ENCODE peak calls at places on chromosomes 13 and 19, in seven cellular contexts. Z, N, G, C, P, D and I are unnamed samples.

GRCh38 chr13:77042566-77043177 is 15.7 kb upstream of the FBXL3 start:
- DNase-seq in Z (no peak), N (no peak), G (no peak), C (no peak), P (no peak), D (no peak), I (no peak)

GRCh38 chr19:49333426-49334288 is 1.5 kb upstream of the CD37 start:
- DNase-seq in Z (no peak), N (no peak), G (peak), C (no peak), P (peak), D (no peak), I (no peak)

GRCh38 chr13:92963029-92963428 is 263.6 kb upstream of the GPC6 start:
- DNase-seq in Z (no peak), N (no peak), G (no peak), C (no peak), P (no peak), D (no peak), I (no peak)

GRCh38 chr19:442085-442484 is 18.7 kb downstream of the SHC2 start:
- DNase-seq in Z (no peak), N (no peak), G (no peak), C (no peak), P (no peak), D (no peak), I (no peak)

GRCh38 chr19:35621708-35622107 is 7.1 kb upstream of the RBM42 start:
- DNase-seq in Z (no peak), N (no peak), G (no peak), C (no peak), P (no peak), D (no peak), I (no peak)

GRCh38 chr19:8456064-8456463 is 11.3 kb downstream of the HNRNPM start:
- DNase-seq in Z (no peak), N (peak), G (no peak), C (peak), P (no peak), D (no peak), I (no peak)

GRCh38 chr13:83780201-83780600 is 102.1 kb downstream of the SLITRK1 start:
- DNase-seq in Z (no peak), N (no peak), G (no peak), C (peak), P (no peak), D (peak), I (no peak)

GRCh38 chr19:47891923-47892666 is 6.0 kb upstream of the SULT2A1 start:
- DNase-seq in Z (no peak), N (peak), G (no peak), C (peak), P (no peak), D (no peak), I (no peak)

GRCh38 chr13:112113355-112113754 is 46.4 kb downstream of the SOX1 start:
- DNase-seq in Z (no peak), N (no peak), G (peak), C (no peak), P (no peak), D (no peak), I (no peak)

GRCh38 chr13:31119966-31120733 is 41.6 kb downstream of the HSPH1 start:
- DNase-seq in Z (no peak), N (no peak), G (no peak), C (peak), P (no peak), D (no peak), I (peak)

GRCh38 chr13:94956407-94957110 is 244.2 kb upstream of the SOX21 start:
- DNase-seq in Z (no peak), N (no peak), G (no peak), C (no peak), P (no peak), D (no peak), I (no peak)

GRCh38 chr19:2549701-2550191 is 73.8 kb downstream of the GADD45B start:
- DNase-seq in Z (peak), N (peak), G (peak), C (no peak), P (no peak), D (no peak), I (no peak)

GRCh38 chr13:52703482-52703881 is 36.1 kb downstream of the CNMD start:
- DNase-seq in Z (no peak), N (no peak), G (no peak), C (peak), P (no peak), D (no peak), I (no peak)

GRCh38 chr19:4456843-4457653 is 546 bp downstream of the UBXN6 start:
- DNase-seq in Z (peak), N (no peak), G (peak), C (peak), P (no peak), D (no peak), I (no peak)

GRCh38 chr19:41795031-41795461 is 1.3 kb upstream of the CEACAM3 start:
- DNase-seq in Z (no peak), N (no peak), G (peak), C (peak), P (peak), D (no peak), I (no peak)

GRCh38 chr13:35833571-35834305 is 297.4 kb downstream of the DCLK1 start:
- DNase-seq in Z (no peak), N (no peak), G (no peak), C (no peak), P (no peak), D (no peak), I (no peak)

GRCh38 chr19:1734328-1734966 is 18.9 kb upstream of the ONECUT3 start:
- DNase-seq in Z (no peak), N (no peak), G (no peak), C (no peak), P (no peak), D (no peak), I (no peak)

GRCh38 chr19:15195381-15195964 is 5.3 kb downstream of the NOTCH3 start:
- DNase-seq in Z (peak), N (no peak), G (peak), C (peak), P (no peak), D (no peak), I (no peak)

GRCh38 chr13:78603240-78603947 is at the start of gene POU4F1:
- DNase-seq in Z (no peak), N (no peak), G (peak), C (peak), P (peak), D (no peak), I (no peak)

GRCh38 chr13:112926993-112927392 is 42.0 kb upstream of the MCF2L start:
- DNase-seq in Z (no peak), N (no peak), G (no peak), C (no peak), P (no peak), D (no peak), I (no peak)

GRCh38 chr19:10863107-10863700 is 8.1 kb upstream of the CARM1 start:
- DNase-seq in Z (no peak), N (no peak), G (no peak), C (no peak), P (no peak), D (no peak), I (no peak)

GRCh38 chr19:46955114-46955812 is 64.4 kb upstream of the NPAS1 start:
- DNase-seq in Z (no peak), N (no peak), G (no peak), C (no peak), P (no peak), D (no peak), I (no peak)

GRCh38 chr19:16608290-16608704 is 19.7 kb downstream of the MED26 start:
- DNase-seq in Z (no peak), N (peak), G (peak), C (no peak), P (no peak), D (no peak), I (no peak)

GRCh38 chr13:103812966-103813365 is 746.7 kb upstream of the SLC10A2 start:
- DNase-seq in Z (no peak), N (no peak), G (no peak), C (no peak), P (no peak), D (no peak), I (no peak)

GRCh38 chr13:69108486-69108885 is 999.1 kb upstream of the ATXN8OS start:
- DNase-seq in Z (no peak), N (no peak), G (no peak), C (no peak), P (no peak), D (no peak), I (no peak)

GRCh38 chr13:107124730-107125129 is 556.8 kb upstream of the ARGLU1 start:
- DNase-seq in Z (no peak), N (no peak), G (no peak), C (no peak), P (no peak), D (no peak), I (no peak)

GRCh38 chr19:42286349-42287016 is 15.4 kb upstream of the PRR19 start:
- DNase-seq in Z (peak), N (peak), G (no peak), C (no peak), P (no peak), D (no peak), I (no peak)

GRCh38 chr19:13830761-13831481 is 35.7 kb downstream of the ZSWIM4 start:
- DNase-seq in Z (peak), N (no peak), G (no peak), C (no peak), P (no peak), D (no peak), I (no peak)

GRCh38 chr19:8302734-8303133 is 5.4 kb downstream of the CD320 start:
- DNase-seq in Z (peak), N (no peak), G (no peak), C (no peak), P (no peak), D (no peak), I (no peak)

GRCh38 chr19:18401580-18402112 is 4.2 kb upstream of the LRRC25 start:
- DNase-seq in Z (no peak), N (peak), G (peak), C (peak), P (no peak), D (no peak), I (no peak)

GRCh38 chr19:14368011-14368513 is 13.2 kb upstream of the ADGRE5 start:
- DNase-seq in Z (no peak), N (no peak), G (no peak), C (no peak), P (no peak), D (no peak), I (no peak)

GRCh38 chr13:114067381-114067885 is 65.0 kb downstream of the RASA3 start:
- DNase-seq in Z (no peak), N (no peak), G (no peak), C (no peak), P (peak), D (no peak), I (no peak)

GRCh38 chr13:101449971-101450748 is 2.3 kb upstream of the ITGBL1 start:
- DNase-seq in Z (no peak), N (no peak), G (no peak), C (no peak), P (no peak), D (peak), I (no peak)

GRCh38 chr13:28744656-28745055 is 25.9 kb upstream of the SLC46A3 start:
- DNase-seq in Z (no peak), N (no peak), G (no peak), C (no peak), P (no peak), D (no peak), I (no peak)

GRCh38 chr19:4061178-4061682 is 5.5 kb downstream of the ZBTB7A start:
- DNase-seq in Z (peak), N (peak), G (peak), C (peak), P (no peak), D (no peak), I (no peak)

GRCh38 chr19:35774274-35775045 is 904 bp upstream of the ARHGAP33 start:
- DNase-seq in Z (no peak), N (no peak), G (no peak), C (peak), P (no peak), D (no peak), I (no peak)

GRCh38 chr19:28213476-28214082 is 999.4 kb downstream of the UQCRFS1 start:
- DNase-seq in Z (no peak), N (no peak), G (no peak), C (peak), P (no peak), D (no peak), I (no peak)

GRCh38 chr19:20359933-20360720 is 193.1 kb downstream of the ZNF486 start:
- DNase-seq in Z (no peak), N (no peak), G (no peak), C (peak), P (no peak), D (no peak), I (no peak)
- H3K4me3 ChIP-seq in Z (no peak), N (no peak), G (no peak), C (no peak), P (no peak), D (no peak), I (no peak)

DNA sequence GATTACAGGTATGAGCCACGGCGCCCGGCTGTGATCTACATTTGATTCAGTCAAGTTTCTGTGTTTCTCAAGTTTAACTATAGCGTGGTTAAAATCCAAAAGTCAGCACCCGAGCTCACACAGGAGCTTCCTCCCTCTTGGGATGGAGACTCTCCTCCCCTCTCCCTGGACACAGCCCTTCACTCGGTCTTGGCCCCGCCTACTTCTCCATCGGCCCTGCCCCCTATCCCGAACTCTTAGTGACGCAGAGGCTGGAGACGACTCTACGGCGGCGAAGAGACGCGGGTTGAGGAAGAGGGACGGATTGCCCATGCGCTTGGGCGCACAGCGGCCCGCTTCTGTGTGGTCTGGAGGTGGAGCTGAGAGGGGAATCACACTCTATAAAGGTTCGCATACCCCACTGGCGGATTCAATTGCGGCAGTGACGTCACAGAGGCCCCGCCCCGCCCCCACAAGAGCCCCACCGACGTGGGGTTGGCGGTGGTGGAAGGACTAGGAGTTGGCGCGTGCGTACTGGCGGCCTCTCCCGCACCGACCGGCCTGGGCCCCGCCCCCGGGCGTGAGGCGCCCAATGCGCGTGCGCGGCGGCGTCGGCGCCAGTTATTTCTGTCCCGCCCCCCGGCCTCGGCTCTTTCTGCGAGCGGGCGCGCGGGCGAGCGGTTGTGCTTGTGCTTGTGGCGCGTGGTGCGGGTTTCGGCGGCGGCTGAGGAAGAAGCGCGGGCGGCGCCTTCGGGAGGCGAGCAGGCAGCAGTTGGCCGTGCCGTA is at the start of gene TRIM28:
- DNase-seq in Z (peak), N (peak), G (peak), C (peak), P (peak), D (peak), I (peak)
- TF ChIP-seq POLR2AphosphoS5 in Z (peak), N (peak), G (peak), C (peak), P (peak), D (peak), I (peak)

DNA sequence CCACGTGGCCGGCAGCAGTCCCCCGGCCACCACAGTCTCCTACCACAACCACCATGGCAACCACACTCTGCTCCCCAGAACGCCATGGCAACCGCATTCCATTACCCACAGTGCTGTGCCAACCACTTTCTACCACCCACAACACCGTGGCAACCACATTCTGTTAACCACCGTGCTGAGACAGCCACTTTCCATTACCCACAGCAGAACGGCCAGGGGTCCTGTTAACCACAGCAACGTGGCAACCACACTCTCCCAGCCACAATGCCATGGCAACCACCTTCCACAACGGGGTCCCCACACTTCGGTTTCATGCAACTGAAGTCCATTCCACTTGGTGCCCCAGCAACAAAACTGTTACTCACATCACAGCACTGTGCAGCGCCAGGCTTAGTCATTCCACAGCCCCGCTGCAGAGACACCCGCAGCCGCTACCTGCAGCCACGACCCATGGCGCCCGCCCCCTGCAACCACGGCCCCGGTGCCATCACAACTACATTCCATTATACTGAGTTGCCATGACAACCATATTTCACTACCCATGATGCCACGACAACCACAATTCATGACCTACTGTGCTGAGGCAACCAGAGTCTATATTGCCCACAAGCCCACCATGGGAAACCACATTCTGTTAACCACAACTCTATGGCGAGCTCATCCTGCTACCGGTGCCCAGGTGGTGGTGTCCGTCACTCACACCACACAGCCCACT is 10.0 kb downstream of the DPF1 start:
- DNase-seq in Z (no peak), N (no peak), G (no peak), C (peak), P (peak), D (no peak), I (no peak)
- H3K4me3 ChIP-seq in Z (no peak), N (no peak), G (no peak), C (no peak), P (no peak), D (no peak), I (no peak)

GRCh38 chr13:60398949-60399589 is 2.0 kb downstream of the TDRD3 start:
- DNase-seq in Z (no peak), N (no peak), G (peak), C (no peak), P (no peak), D (no peak), I (no peak)

GRCh38 chr13:60398438-60398891 is 1.4 kb downstream of the TDRD3 start:
- DNase-seq in Z (no peak), N (no peak), G (no peak), C (no peak), P (no peak), D (no peak), I (no peak)

GRCh38 chr13:60397693-60398437 is 845 bp downstream of the TDRD3 start:
- DNase-seq in Z (peak), N (peak), G (peak), C (peak), P (no peak), D (no peak), I (no peak)

GRCh38 chr13:60396783-60397692 is at the start of gene TDRD3:
- DNase-seq in Z (peak), N (peak), G (peak), C (peak), P (peak), D (peak), I (peak)

GRCh38 chr13:60396008-60396782 is 825 bp upstream of the TDRD3 start:
- DNase-seq in Z (peak), N (peak), G (peak), C (peak), P (peak), D (peak), I (no peak)
- TF ChIP-seq POLR2AphosphoS5 in Z (no peak), N (peak), G (peak), C (peak), P (peak), D (peak), I (peak)

GRCh38 chr19:33301011-33301899 is 1.1 kb downstream of the CEBPA start:
- DNase-seq in Z (peak), N (peak), G (peak), C (peak), P (no peak), D (no peak), I (no peak)
- H3K4me3 ChIP-seq in Z (peak), N (peak), G (peak), C (peak), P (no peak), D (peak), I (peak)

GRCh38 chr13:99495478-99496321 is 5.6 kb upstream of the TM9SF2 start:
- DNase-seq in Z (no peak), N (no peak), G (no peak), C (no peak), P (no peak), D (no peak), I (no peak)

GRCh38 chr13:99500839-99501134 is 485 bp upstream of the TM9SF2 start:
- DNase-seq in Z (no peak), N (no peak), G (no peak), C (no peak), P (no peak), D (no peak), I (no peak)

GRCh38 chr13:99501135-99501951 is at the start of gene TM9SF2:
- DNase-seq in Z (peak), N (peak), G (peak), C (peak), P (peak), D (peak), I (no peak)

GRCh38 chr13:99498304-99499161 is 2.7 kb upstream of the TM9SF2 start:
- DNase-seq in Z (peak), N (peak), G (peak), C (peak), P (peak), D (peak), I (peak)

GRCh38 chr13:99496322-99497142 is 4.7 kb upstream of the TM9SF2 start:
- DNase-seq in Z (peak), N (peak), G (peak), C (peak), P (peak), D (peak), I (peak)
- TF ChIP-seq POLR2AphosphoS5 in Z (no peak), N (no peak), G (peak), C (no peak), P (no peak), D (peak), I (peak)